ENCODE peak calls at places on chromosomes 4 and X, in nine cellular contexts. F is WTC11, Q is hepatocyte, Y is NCI-H2081, K is NCI-H1105, U is brain microvascular endothelial cell, N is left colon, W is EL, B is tibial nerve. C is an unnamed sample.

GRCh38 chrX:2284601-2285000 is 216.2 kb downstream of the DHRSX start:
- DNase-seq in F (no peak), Q (no peak), Y (no peak), K (no peak), U (no peak), N (no peak), W (no peak), B (no peak), C (no peak)

GRCh38 chrX:100995469-100995868 is 26.0 kb downstream of the ARL13A start:
- DNase-seq in F (no peak), Q (peak), Y (no peak), K (no peak), U (peak), N (no peak), W (peak), B (no peak), C (peak)

GRCh38 chr4:72568959-72569718 is at the start of gene ADAMTS3:
- DNase-seq in F (peak), Q (peak), Y (peak), K (peak), U (no peak), N (peak), W (peak), B (peak), C (peak)

GRCh38 chr4:112521123-112522116 is 5.4 kb upstream of the NEUROG2 start:
- DNase-seq in F (peak), Q (no peak), Y (no peak), K (no peak), U (no peak), N (no peak), W (no peak), B (no peak), C (no peak)

GRCh38 chr4:154928640-154929257 is 147.7 kb downstream of the RBM46 start:
- DNase-seq in F (peak), Q (peak), Y (peak), K (no peak), U (peak), N (no peak), W (peak), B (no peak), C (peak)

GRCh38 chr4:66911898-66912297 is 633.4 kb downstream of the CENPC start:
- DNase-seq in F (no peak), Q (no peak), Y (no peak), K (no peak), U (peak), N (no peak), W (peak), B (no peak), C (peak)

GRCh38 chr4:102342404-102343074 is 2.7 kb downstream of the SLC39A8 start:
- DNase-seq in F (no peak), Q (no peak), Y (peak), K (no peak), U (no peak), N (no peak), W (no peak), B (no peak), C (no peak)

GRCh38 chr4:140168936-140169335 is 15.0 kb upstream of the MAML3 start:
- DNase-seq in F (no peak), Q (no peak), Y (no peak), K (no peak), U (no peak), N (no peak), W (no peak), B (no peak), C (no peak)

GRCh38 chr4:153513596-153513995 is 47.4 kb downstream of the TMEM131L start:
- DNase-seq in F (no peak), Q (no peak), Y (no peak), K (no peak), U (no peak), N (no peak), W (peak), B (no peak), C (peak)